ENCODE peak calls at places on chromosome 17, in five cellular contexts. L, S, Q, C and O are unnamed samples.

GRCh38 chr17:9150407-9151090 is 129.2 kb downstream of the NTN1 start:
- DNase-seq in L (no peak), S (no peak), Q (no peak), C (no peak), O (peak; percentile 38)

GRCh38 chr17:2023692-2024571 is 1.2 kb downstream of the RTN4RL1 start:
- DNase-seq in L (peak; percentile 54), S (peak; percentile 65), Q (peak; percentile 84), C (peak; percentile 73), O (peak; percentile 83)

GRCh38 chr17:76232342-76232741 is 8.0 kb downstream of the RNF157 start:
- DNase-seq in L (no peak), S (no peak), Q (no peak), C (no peak), O (no peak)

GRCh38 chr17:64200080-64201042 is 62.7 kb downstream of the TEX2 start:
- DNase-seq in L (no peak), S (no peak), Q (no peak), C (no peak), O (no peak)

GRCh38 chr17:74149597-74150427 is 53.7 kb upstream of the RPL38 start:
- DNase-seq in L (no peak), S (no peak), Q (no peak), C (no peak), O (no peak)

GRCh38 chr17:64145460-64145750 is 15.5 kb upstream of the ERN1 start:
- DNase-seq in L (no peak), S (no peak), Q (no peak), C (no peak), O (no peak)

GRCh38 chr17:79804856-79805696 is 8.2 kb upstream of the CBX8 start:
- DNase-seq in L (no peak), S (no peak), Q (no peak), C (no peak), O (no peak)

GRCh38 chr17:17021194-17021863 is 20.9 kb upstream of the MPRIP start:
- DNase-seq in L (no peak), S (peak; percentile 32), Q (peak; percentile 78), C (no peak), O (peak; percentile 55)

GRCh38 chr17:73973881-73974409 is 229.5 kb upstream of the RPL38 start:
- DNase-seq in L (no peak), S (no peak), Q (peak; percentile 33), C (no peak), O (no peak)

GRCh38 chr17:38430316-38430715 is 2.1 kb downstream of the ARHGAP23 start:
- DNase-seq in L (no peak), S (no peak), Q (no peak), C (peak; percentile 23), O (no peak)

GRCh38 chr17:37650419-37651003 is 7.3 kb upstream of the DDX52 start:
- DNase-seq in L (no peak), S (no peak), Q (no peak), C (peak; percentile 25), O (no peak)

GRCh38 chr17:65438708-65439294 is 122.6 kb downstream of the AXIN2 start:
- DNase-seq in L (no peak), S (no peak), Q (no peak), C (no peak), O (no peak)

GRCh38 chr17:30716461-30717289 is 107.8 kb downstream of the CRLF3 start:
- DNase-seq in L (no peak), S (peak; percentile 30), Q (peak; percentile 60), C (no peak), O (no peak)

GRCh38 chr17:56185905-56186783 is 32.9 kb downstream of the ANKFN1 start:
- DNase-seq in L (no peak), S (no peak), Q (no peak), C (no peak), O (no peak)

GRCh38 chr17:194844-195602 is 13.6 kb upstream of the DOC2B start:
- DNase-seq in L (no peak), S (no peak), Q (no peak), C (no peak), O (no peak)

GRCh38 chr17:65374966-65375365 is 186.5 kb downstream of the AXIN2 start:
- DNase-seq in L (no peak), S (no peak), Q (no peak), C (no peak), O (no peak)

GRCh38 chr17:50026046-50026675 is 29.7 kb upstream of the ITGA3 start:
- DNase-seq in L (no peak), S (no peak), Q (no peak), C (no peak), O (no peak)

GRCh38 chr17:75288784-75289121 is 480 bp downstream of the SLC25A19 start:
- DNase-seq in L (no peak), S (peak; percentile 67), Q (peak; percentile 75), C (no peak), O (no peak)

GRCh38 chr17:63754046-63754445 is 12.4 kb upstream of the STRADA start:
- DNase-seq in L (no peak), S (no peak), Q (no peak), C (no peak), O (no peak)

GRCh38 chr17:78665952-78666920 is 89.0 kb upstream of the DNAH17 start:
- DNase-seq in L (no peak), S (peak; percentile 50), Q (peak; percentile 68), C (no peak), O (no peak)

GRCh38 chr17:77523562-77523961 is 382.8 kb downstream of the SEC14L1 start:
- DNase-seq in L (peak; percentile 8), S (no peak), Q (no peak), C (no peak), O (no peak)

GRCh38 chr17:28325221-28325620 is 6.2 kb downstream of the TMEM97 start:
- DNase-seq in L (no peak), S (no peak), Q (no peak), C (no peak), O (no peak)

GRCh38 chr17:74972107-74972972 is at the start of gene HID1:
- DNase-seq in L (peak; percentile 54), S (peak; percentile 57), Q (peak; percentile 86), C (peak; percentile 60), O (no peak)

GRCh38 chr17:67511012-67511411 is 133.9 kb downstream of the PITPNC1 start:
- DNase-seq in L (no peak), S (no peak), Q (no peak), C (no peak), O (no peak)

GRCh38 chr17:34378664-34379101 is 15.7 kb upstream of the CCL1 start:
- DNase-seq in L (no peak), S (no peak), Q (no peak), C (no peak), O (no peak)

GRCh38 chr17:74389094-74389753 is 21.9 kb downstream of the GPR142 start:
- DNase-seq in L (no peak), S (no peak), Q (no peak), C (no peak), O (no peak)

GRCh38 chr17:4678448-4679026 is 25.4 kb downstream of the PELP1 start:
- DNase-seq in L (no peak), S (no peak), Q (no peak), C (no peak), O (no peak)

GRCh38 chr17:64994281-64994680 is 62.3 kb downstream of the GNA13 start:
- DNase-seq in L (no peak), S (no peak), Q (no peak), C (no peak), O (no peak)

GRCh38 chr17:2043785-2044184 is 2.0 kb downstream of the OVCA2 start:
- DNase-seq in L (no peak), S (no peak), Q (no peak), C (no peak), O (no peak)

DNA sequence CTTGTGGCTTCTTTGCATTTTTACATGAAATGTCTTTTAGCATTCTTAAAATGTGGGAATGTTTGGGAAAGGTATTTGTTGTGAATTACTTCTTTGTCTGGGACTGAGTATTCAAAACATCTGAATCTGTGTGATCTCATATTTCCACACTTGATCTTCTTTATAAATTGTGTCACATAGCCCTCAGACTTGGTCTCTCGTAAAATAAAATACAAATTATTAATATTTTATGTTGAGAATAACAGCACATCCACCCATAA is 81.9 kb downstream of the TUBD1 start:
- DNase-seq in L (no peak), S (no peak), Q (no peak), C (no peak), O (no peak)
- H3K4me1 ChIP-seq in L (no peaks in the 10 kb centered on the region), S (peaks cover 22% of the 10 kb centered on the region), Q (no peaks in the 10 kb centered on the region), C (peaks cover 3% of the 10 kb centered on the region), O (no peaks in the 10 kb centered on the region)

DNA sequence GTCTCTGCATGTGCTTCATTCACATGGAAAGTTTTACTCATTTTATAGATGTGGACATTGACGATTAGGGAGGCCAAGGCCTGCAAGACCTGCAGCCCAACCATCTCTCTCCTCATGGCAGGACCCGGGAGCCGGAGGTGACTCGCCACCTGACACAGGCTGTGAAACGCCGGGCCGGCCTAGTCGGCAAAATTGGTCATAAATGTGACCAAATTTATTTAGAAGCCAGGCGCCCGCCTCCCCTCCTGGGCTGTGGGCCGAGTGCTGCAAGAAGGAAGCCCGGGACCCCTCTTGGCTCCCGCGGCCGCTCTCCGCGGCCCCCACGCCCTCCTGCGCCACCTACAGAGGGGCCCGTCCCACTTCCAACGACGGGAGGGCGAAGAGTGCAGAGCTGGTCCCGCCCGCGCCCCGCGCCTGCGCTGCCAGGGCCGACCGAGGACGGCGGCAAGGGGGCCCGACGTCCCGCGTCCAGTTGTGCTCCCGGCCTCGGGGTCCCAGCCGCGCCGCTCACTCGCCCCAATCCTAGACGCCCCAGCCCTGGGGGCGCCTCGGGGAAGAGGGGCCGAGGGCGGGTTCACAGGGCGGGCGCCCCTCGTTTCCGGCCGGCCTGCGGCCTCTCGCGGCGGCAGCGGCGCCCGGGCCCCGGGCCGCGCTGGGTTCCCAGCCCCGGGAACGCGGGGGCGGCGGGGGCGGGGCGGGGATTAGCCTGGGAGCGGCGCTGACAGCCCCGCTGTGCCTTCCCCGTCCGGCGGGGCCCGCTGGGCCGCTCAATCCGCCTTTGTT is 47.5 kb downstream of the WNT3 start:
- DNase-seq in L (peak; percentile 31), S (no peak), Q (peak; percentile 80), C (no peak), O (no peak)
- TF ChIP-seq CTCF in L (no peak), S (no peak), Q (no peak), C (no peak), O (no peak)

GRCh38 chr17:32502710-32503109 is 15.9 kb downstream of the CDK5R1 start:
- DNase-seq in L (no peak), S (no peak), Q (peak; percentile 6), C (no peak), O (no peak)

GRCh38 chr17:32508926-32509325 is 22.1 kb downstream of the CDK5R1 start:
- DNase-seq in L (no peak), S (no peak), Q (no peak), C (no peak), O (no peak)

GRCh38 chr17:32503251-32504165 is 16.7 kb downstream of the CDK5R1 start:
- DNase-seq in L (no peak), S (no peak), Q (peak; percentile 53), C (no peak), O (no peak)

GRCh38 chr17:32502013-32502412 is 15.2 kb downstream of the CDK5R1 start:
- DNase-seq in L (no peak), S (peak; percentile 13), Q (peak; percentile 21), C (no peak), O (no peak)

GRCh38 chr17:32504166-32504990 is 17.6 kb downstream of the CDK5R1 start:
- DNase-seq in L (no peak), S (no peak), Q (peak; percentile 72), C (no peak), O (no peak)
- H3K27ac ChIP-seq in L (no peak overlapping the region), S (peak overlapping the region; percentile 81), Q (peak overlapping the region; percentile 71), C (no peak overlapping the region), O (peak overlapping the region; percentile 54)

GRCh38 chr17:40073454-40074174 is 10.8 kb downstream of the THRA start:
- DNase-seq in L (no peak), S (no peak), Q (no peak), C (no peak), O (no peak)
- H3K4me1 ChIP-seq in L (peaks cover 39% of the 10 kb centered on the region), S (peaks cover 86% of the 10 kb centered on the region), Q (peaks cover 79% of the 10 kb centered on the region), C (peaks cover 85% of the 10 kb centered on the region), O (peaks cover 93% of the 10 kb centered on the region)